ENCODE peak calls at places on chromosomes 12 and 14, in four cellular contexts. S is T-helper 1 cell; A is NCI-H2081; P is stimulated activated CD4-positive, alpha-beta T cell treated with anti-CD3 and anti-CD28 coated beads, Interleukin-1b, Interleukin-23, amount 100 ng/mL, for 48 hours. X is an unnamed sample.

GRCh38 chr14:67569011-67569650 is 30.9 kb downstream of the PIGH start:
- DNase-seq in A (no peak), P (no peak), S (no peak), X (no peak)

GRCh38 chr14:100529561-100530031 is 57.6 kb downstream of the BEGAIN start:
- DNase-seq in A (no peak), S (no peak), P (no peak), X (no peak)

GRCh38 chr12:120155072-120155471 is 38.5 kb upstream of the RAB35 start:
- DNase-seq in P (no peak), A (no peak), S (no peak), X (no peak)

GRCh38 chr14:76133103-76133502 is 18.6 kb upstream of the GPATCH2L start:
- DNase-seq in S (no peak), P (no peak), A (no peak), X (no peak)

GRCh38 chr14:100535287-100536131 is 51.7 kb downstream of the BEGAIN start:
- DNase-seq in A (no peak), S (no peak), P (no peak), X (no peak)

GRCh38 chr14:101584049-101584859 is 23.0 kb downstream of the DIO3 start:
- DNase-seq in S (no peak), P (peak; percentile 12), A (no peak), X (no peak)

GRCh38 chr12:6560501-6561205 is 4.8 kb upstream of the IFFO1 start:
- DNase-seq in P (no peak), A (no peak), S (no peak), X (no peak)

GRCh38 chr12:111035578-111036301 is 115.4 kb upstream of the MYL2 start:
- DNase-seq in P (no peak), A (no peak), S (no peak), X (no peak)

GRCh38 chr14:80300351-80300750 is 89.0 kb upstream of the DIO2 start:
- DNase-seq in P (no peak), A (no peak), S (no peak), X (no peak)

GRCh38 chr14:99706121-99706900 is 22.2 kb downstream of the CYP46A1 start:
- DNase-seq in S (no peak), P (no peak), A (no peak), X (no peak)

GRCh38 chr12:24175949-24176348 is 226.5 kb upstream of the SOX5 start:
- DNase-seq in S (no peak), P (no peak), A (no peak), X (no peak)

GRCh38 chr12:103840399-103840880 is 594 bp downstream of the NT5DC3 start:
- DNase-seq in S (no peak), A (no peak), P (peak; percentile 37), X (no peak)

GRCh38 chr14:53391156-53391555 is 238.0 kb upstream of the DDHD1 start:
- DNase-seq in A (no peak), P (no peak), S (no peak), X (no peak)

GRCh38 chr12:119592232-119592631 is 1.3 kb upstream of the TMEM233 start:
- DNase-seq in S (no peak), A (no peak), P (no peak), X (no peak)

GRCh38 chr12:100026241-100026640 is 41.5 kb upstream of the ANKS1B start:
- DNase-seq in P (no peak), S (no peak), A (no peak), X (no peak)

GRCh38 chr14:89493877-89494634 is 77.0 kb upstream of the FOXN3 start:
- DNase-seq in S (no peak), A (no peak), P (no peak), X (no peak)

GRCh38 chr14:104335176-104335575 is 196.8 kb downstream of the KIF26A start:
- DNase-seq in S (no peak), A (no peak), P (no peak), X (no peak)

GRCh38 chr12:3727877-3728632 is 24.9 kb downstream of the CRACR2A start:
- DNase-seq in P (peak; percentile 30), A (no peak), S (peak; percentile 4), X (no peak)

GRCh38 chr14:29339491-29339890 is 572.9 kb downstream of the FOXG1 start:
- DNase-seq in S (no peak), A (no peak), P (no peak), X (no peak)

GRCh38 chr14:68564826-68565760 is 227.8 kb downstream of the ZFP36L1 start:
- DNase-seq in P (peak; percentile 8), A (no peak), S (no peak), X (no peak)

GRCh38 chr12:69435644-69436043 is 34.5 kb upstream of the FRS2 start:
- DNase-seq in S (no peak), P (no peak), A (no peak), X (no peak)

GRCh38 chr14:29274890-29275651 is 508.5 kb downstream of the FOXG1 start:
- DNase-seq in P (no peak), A (no peak), S (no peak), X (no peak)

GRCh38 chr12:22377731-22378496 is 43.4 kb upstream of the ST8SIA1 start:
- DNase-seq in S (no peak), A (no peak), P (no peak), X (no peak)